ENCODE peak calls at places on chromosome 21, in six cellular contexts. One of them, this sample, is unnamed.

GRCh38 chr21:17003763-17004373 is 509.0 kb upstream of the CXADR start:
- DNase-seq in lower lobe of right lung: no peak
- DNase-seq in prostate gland: no peak
- DNase-seq in cardiac muscle cell: peak; percentile 1
- DNase-seq in A549: no peak
- DNase-seq in tibial artery: no peak
- DNase-seq in this sample: no peak

GRCh38 chr21:35222541-35222941 is 173.4 kb upstream of the RUNX1 start:
- DNase-seq in cardiac muscle cell: peak; percentile 39
- DNase-seq in A549: no peak
- DNase-seq in lower lobe of right lung: no peak
- DNase-seq in prostate gland: no peak
- DNase-seq in tibial artery: no peak
- DNase-seq in this sample: no peak

GRCh38 chr21:34669149-34669879 is 520 bp downstream of the CLIC6 start:
- DNase-seq in A549: no peak
- DNase-seq in cardiac muscle cell: no peak
- DNase-seq in prostate gland: no peak
- DNase-seq in tibial artery: no peak
- DNase-seq in lower lobe of right lung: peak; percentile 70
- DNase-seq in this sample: peak; percentile 35

GRCh38 chr21:28822882-28823335 is 169.8 kb downstream of the LTN1 start:
- DNase-seq in tibial artery: no peak
- DNase-seq in prostate gland: peak; percentile 36
- DNase-seq in A549: no peak
- DNase-seq in cardiac muscle cell: peak; percentile 38
- DNase-seq in lower lobe of right lung: no peak
- DNase-seq in this sample: no peak

GRCh38 chr21:42614391-42614790 is 39.0 kb upstream of the PDE9A start:
- DNase-seq in A549: no peak
- DNase-seq in prostate gland: no peak
- DNase-seq in tibial artery: no peak
- DNase-seq in cardiac muscle cell: no peak
- DNase-seq in lower lobe of right lung: no peak
- DNase-seq in this sample: no peak

GRCh38 chr21:26072891-26073615 is 97.5 kb downstream of the APP start:
- DNase-seq in cardiac muscle cell: no peak
- DNase-seq in lower lobe of right lung: no peak
- DNase-seq in prostate gland: no peak
- DNase-seq in A549: no peak
- DNase-seq in tibial artery: no peak
- DNase-seq in this sample: no peak

GRCh38 chr21:26125433-26126167 is 45.0 kb downstream of the APP start:
- DNase-seq in A549: no peak
- DNase-seq in cardiac muscle cell: no peak
- DNase-seq in prostate gland: no peak
- DNase-seq in lower lobe of right lung: no peak
- DNase-seq in tibial artery: no peak
- DNase-seq in this sample: no peak

GRCh38 chr21:35390013-35390776 is 341.1 kb upstream of the RUNX1 start:
- DNase-seq in A549: no peak
- DNase-seq in lower lobe of right lung: no peak
- DNase-seq in prostate gland: peak; percentile 49
- DNase-seq in cardiac muscle cell: peak; percentile 44
- DNase-seq in tibial artery: no peak
- DNase-seq in this sample: peak; percentile 30

GRCh38 chr21:28705616-28706015 is 287.1 kb downstream of the LTN1 start:
- DNase-seq in lower lobe of right lung: no peak
- DNase-seq in prostate gland: no peak
- DNase-seq in cardiac muscle cell: peak; percentile 53
- DNase-seq in A549: no peak
- DNase-seq in tibial artery: no peak
- DNase-seq in this sample: no peak

GRCh38 chr21:39033878-39034589 is 149.2 kb downstream of the PSMG1 start:
- DNase-seq in cardiac muscle cell: peak; percentile 49
- DNase-seq in A549: no peak
- DNase-seq in lower lobe of right lung: peak; percentile 82
- DNase-seq in tibial artery: no peak
- DNase-seq in prostate gland: peak; percentile 75
- DNase-seq in this sample: peak; percentile 95

GRCh38 chr21:36589352-36589971 is 109.5 kb upstream of the SIM2 start:
- DNase-seq in A549: peak; percentile 24
- DNase-seq in tibial artery: no peak
- DNase-seq in cardiac muscle cell: peak; percentile 56
- DNase-seq in prostate gland: no peak
- DNase-seq in lower lobe of right lung: peak; percentile 53
- DNase-seq in this sample: peak; percentile 47

GRCh38 chr21:41236361-41236973 is 68.5 kb downstream of the BACE2 start:
- DNase-seq in cardiac muscle cell: no peak
- DNase-seq in tibial artery: no peak
- DNase-seq in lower lobe of right lung: no peak
- DNase-seq in A549: no peak
- DNase-seq in prostate gland: no peak
- DNase-seq in this sample: no peak

GRCh38 chr21:42366292-42367010 is at the start of gene TFF1:
- DNase-seq in cardiac muscle cell: no peak
- DNase-seq in tibial artery: no peak
- DNase-seq in prostate gland: peak; percentile 56
- DNase-seq in A549: peak; percentile 85
- DNase-seq in lower lobe of right lung: no peak
- DNase-seq in this sample: no peak

GRCh38 chr21:39016740-39017315 is 166.4 kb downstream of the PSMG1 start:
- DNase-seq in A549: no peak
- DNase-seq in lower lobe of right lung: peak; percentile 72
- DNase-seq in tibial artery: peak; percentile 56
- DNase-seq in cardiac muscle cell: no peak
- DNase-seq in prostate gland: no peak
- DNase-seq in this sample: no peak

GRCh38 chr21:38733973-38734546 is 71.7 kb upstream of the ETS2 start:
- DNase-seq in lower lobe of right lung: peak; percentile 89
- DNase-seq in A549: peak; percentile 71
- DNase-seq in tibial artery: peak; percentile 94
- DNase-seq in cardiac muscle cell: peak; percentile 89
- DNase-seq in prostate gland: peak; percentile 81
- DNase-seq in this sample: peak; percentile 88

GRCh38 chr21:38139380-38140168 is 117.2 kb upstream of the KCNJ15 start:
- DNase-seq in A549: peak; percentile 98
- DNase-seq in prostate gland: peak; percentile 75
- DNase-seq in lower lobe of right lung: no peak
- DNase-seq in cardiac muscle cell: peak; percentile 44
- DNase-seq in tibial artery: no peak
- DNase-seq in this sample: no peak

GRCh38 chr21:42644223-42645208 is 8.9 kb upstream of the PDE9A start:
- DNase-seq in tibial artery: no peak
- DNase-seq in lower lobe of right lung: peak; percentile 26
- DNase-seq in prostate gland: no peak
- DNase-seq in cardiac muscle cell: no peak
- DNase-seq in A549: no peak
- DNase-seq in this sample: no peak

GRCh38 chr21:34932233-34932632 is 116.9 kb downstream of the RUNX1 start:
- DNase-seq in prostate gland: no peak
- DNase-seq in A549: no peak
- DNase-seq in cardiac muscle cell: no peak
- DNase-seq in lower lobe of right lung: no peak
- DNase-seq in tibial artery: no peak
- DNase-seq in this sample: no peak

GRCh38 chr21:23887709-23888303 is 1719.5 kb downstream of the MRPL39 start:
- DNase-seq in A549: no peak
- DNase-seq in prostate gland: no peak
- DNase-seq in lower lobe of right lung: no peak
- DNase-seq in tibial artery: no peak
- DNase-seq in cardiac muscle cell: no peak
- DNase-seq in this sample: no peak
- H3K27ac ChIP-seq in A549: no peak overlapping the region
- H3K27ac ChIP-seq in prostate gland: no peak overlapping the region
- H3K27ac ChIP-seq in lower lobe of right lung: no peak overlapping the region
- H3K27ac ChIP-seq in tibial artery: no peak overlapping the region
- H3K27ac ChIP-seq in cardiac muscle cell: no peak overlapping the region
- H3K27ac ChIP-seq in this sample: no peak overlapping the region

GRCh38 chr21:33644383-33645074 is 2.2 kb downstream of the ITSN1 start:
- DNase-seq in cardiac muscle cell: peak; percentile 90
- DNase-seq in A549: no peak
- DNase-seq in lower lobe of right lung: no peak
- DNase-seq in tibial artery: no peak
- DNase-seq in prostate gland: no peak
- DNase-seq in this sample: no peak
- H3K27ac ChIP-seq in cardiac muscle cell: peak overlapping the region; percentile 85
- H3K27ac ChIP-seq in A549: no peak overlapping the region
- H3K27ac ChIP-seq in lower lobe of right lung: peak overlapping the region; percentile 93
- H3K27ac ChIP-seq in tibial artery: peak overlapping the region; percentile 90
- H3K27ac ChIP-seq in prostate gland: no peak overlapping the region
- H3K27ac ChIP-seq in this sample: peak overlapping the region; percentile 32

GRCh38 chr21:32771134-32771523 is 426 bp downstream of the PAXBP1 start:
- DNase-seq in prostate gland: peak; percentile 30
- DNase-seq in tibial artery: peak; percentile 47
- DNase-seq in A549: peak; percentile 46
- DNase-seq in lower lobe of right lung: peak; percentile 84
- DNase-seq in cardiac muscle cell: peak; percentile 65
- DNase-seq in this sample: peak; percentile 54

GRCh38 chr21:32772281-32773047 is 909 bp upstream of the PAXBP1 start:
- DNase-seq in tibial artery: no peak
- DNase-seq in cardiac muscle cell: peak; percentile 24
- DNase-seq in A549: no peak
- DNase-seq in lower lobe of right lung: no peak
- DNase-seq in prostate gland: peak; percentile 19
- DNase-seq in this sample: peak; percentile 54

GRCh38 chr21:32768530-32768929 is 3.0 kb downstream of the PAXBP1 start:
- DNase-seq in A549: no peak
- DNase-seq in cardiac muscle cell: no peak
- DNase-seq in tibial artery: no peak
- DNase-seq in lower lobe of right lung: no peak
- DNase-seq in prostate gland: no peak
- DNase-seq in this sample: no peak

GRCh38 chr21:32770514-32771133 is 931 bp downstream of the PAXBP1 start:
- DNase-seq in cardiac muscle cell: no peak
- DNase-seq in tibial artery: peak; percentile 24
- DNase-seq in lower lobe of right lung: no peak
- DNase-seq in prostate gland: peak; percentile 14
- DNase-seq in A549: peak; percentile 5
- DNase-seq in this sample: peak; percentile 29
- H3K27ac ChIP-seq in cardiac muscle cell: peak overlapping the region; percentile 95
- H3K27ac ChIP-seq in tibial artery: peak overlapping the region; percentile 85
- H3K27ac ChIP-seq in lower lobe of right lung: peak overlapping the region; percentile 87
- H3K27ac ChIP-seq in prostate gland: peak overlapping the region; percentile 82
- H3K27ac ChIP-seq in A549: peak overlapping the region; percentile 93
- H3K27ac ChIP-seq in this sample: peak overlapping the region; percentile 93

GRCh38 chr21:45222001-45222400 is 65.7 kb downstream of the POFUT2 start:
- DNase-seq in cardiac muscle cell: no peak
- DNase-seq in A549: no peak
- DNase-seq in prostate gland: no peak
- DNase-seq in lower lobe of right lung: no peak
- DNase-seq in tibial artery: no peak
- DNase-seq in this sample: no peak

GRCh38 chr21:45223236-45223992 is 64.3 kb downstream of the POFUT2 start:
- DNase-seq in cardiac muscle cell: no peak
- DNase-seq in tibial artery: no peak
- DNase-seq in prostate gland: no peak
- DNase-seq in A549: no peak
- DNase-seq in lower lobe of right lung: no peak
- DNase-seq in this sample: no peak

GRCh38 chr21:45225741-45226327 is 61.9 kb downstream of the POFUT2 start:
- DNase-seq in tibial artery: no peak
- DNase-seq in cardiac muscle cell: no peak
- DNase-seq in lower lobe of right lung: no peak
- DNase-seq in A549: no peak
- DNase-seq in prostate gland: peak; percentile 58
- DNase-seq in this sample: no peak

GRCh38 chr21:45225041-45225740 is 62.5 kb downstream of the POFUT2 start:
- DNase-seq in prostate gland: no peak
- DNase-seq in tibial artery: no peak
- DNase-seq in lower lobe of right lung: no peak
- DNase-seq in A549: no peak
- DNase-seq in cardiac muscle cell: no peak
- DNase-seq in this sample: no peak

GRCh38 chr21:45224189-45224938 is 63.3 kb downstream of the POFUT2 start:
- DNase-seq in prostate gland: no peak
- DNase-seq in cardiac muscle cell: no peak
- DNase-seq in A549: no peak
- DNase-seq in tibial artery: no peak
- DNase-seq in lower lobe of right lung: no peak
- DNase-seq in this sample: no peak
- H3K27ac ChIP-seq in prostate gland: no peak overlapping the region
- H3K27ac ChIP-seq in cardiac muscle cell: no peak overlapping the region
- H3K27ac ChIP-seq in A549: no peak overlapping the region
- H3K27ac ChIP-seq in tibial artery: no peak overlapping the region
- H3K27ac ChIP-seq in lower lobe of right lung: no peak overlapping the region
- H3K27ac ChIP-seq in this sample: no peak overlapping the region

GRCh38 chr21:14949603-14950002 is 115.2 kb downstream of the NRIP1 start:
- DNase-seq in tibial artery: no peak
- DNase-seq in lower lobe of right lung: no peak
- DNase-seq in prostate gland: no peak
- DNase-seq in cardiac muscle cell: no peak
- DNase-seq in A549: no peak
- DNase-seq in this sample: no peak
- H3K27ac ChIP-seq in tibial artery: no peak overlapping the region
- H3K27ac ChIP-seq in lower lobe of right lung: no peak overlapping the region
- H3K27ac ChIP-seq in prostate gland: no peak overlapping the region
- H3K27ac ChIP-seq in cardiac muscle cell: no peak overlapping the region
- H3K27ac ChIP-seq in A549: no peak overlapping the region
- H3K27ac ChIP-seq in this sample: no peak overlapping the region

GRCh38 chr21:46500224-46500861 is 41.7 kb downstream of the DIP2A start:
- DNase-seq in A549: peak; percentile 24
- DNase-seq in cardiac muscle cell: peak; percentile 29
- DNase-seq in lower lobe of right lung: no peak
- DNase-seq in tibial artery: no peak
- DNase-seq in prostate gland: no peak
- DNase-seq in this sample: no peak
- H3K27ac ChIP-seq in A549: peak overlapping the region; percentile 56
- H3K27ac ChIP-seq in cardiac muscle cell: peak overlapping the region; percentile 14
- H3K27ac ChIP-seq in lower lobe of right lung: no peak overlapping the region
- H3K27ac ChIP-seq in tibial artery: no peak overlapping the region
- H3K27ac ChIP-seq in prostate gland: no peak overlapping the region
- H3K27ac ChIP-seq in this sample: peak overlapping the region; percentile 15

GRCh38 chr21:15831497-15831896 is 101.7 kb downstream of the USP25 start:
- DNase-seq in prostate gland: no peak
- DNase-seq in cardiac muscle cell: no peak
- DNase-seq in lower lobe of right lung: no peak
- DNase-seq in tibial artery: no peak
- DNase-seq in A549: no peak
- DNase-seq in this sample: no peak

GRCh38 chr21:15825699-15826098 is 95.9 kb downstream of the USP25 start:
- DNase-seq in cardiac muscle cell: no peak
- DNase-seq in prostate gland: no peak
- DNase-seq in tibial artery: no peak
- DNase-seq in A549: no peak
- DNase-seq in lower lobe of right lung: no peak
- DNase-seq in this sample: no peak

GRCh38 chr21:15823486-15824150 is 93.8 kb downstream of the USP25 start:
- DNase-seq in tibial artery: no peak
- DNase-seq in cardiac muscle cell: no peak
- DNase-seq in A549: no peak
- DNase-seq in lower lobe of right lung: no peak
- DNase-seq in prostate gland: no peak
- DNase-seq in this sample: no peak

GRCh38 chr21:15826908-15827601 is 97.3 kb downstream of the USP25 start:
- DNase-seq in cardiac muscle cell: no peak
- DNase-seq in A549: no peak
- DNase-seq in lower lobe of right lung: no peak
- DNase-seq in tibial artery: no peak
- DNase-seq in prostate gland: no peak
- DNase-seq in this sample: no peak

GRCh38 chr21:15826147-15826780 is 96.5 kb downstream of the USP25 start:
- DNase-seq in cardiac muscle cell: peak; percentile 60
- DNase-seq in prostate gland: peak; percentile 29
- DNase-seq in tibial artery: no peak
- DNase-seq in lower lobe of right lung: no peak
- DNase-seq in A549: peak; percentile 73
- DNase-seq in this sample: no peak
- H3K27ac ChIP-seq in cardiac muscle cell: no peak overlapping the region
- H3K27ac ChIP-seq in prostate gland: no peak overlapping the region
- H3K27ac ChIP-seq in tibial artery: peak overlapping the region; percentile 1
- H3K27ac ChIP-seq in lower lobe of right lung: no peak overlapping the region
- H3K27ac ChIP-seq in A549: no peak overlapping the region
- H3K27ac ChIP-seq in this sample: no peak overlapping the region

This sample was measured in thyroid gland.